ENCODE peak calls at places on chromosomes 4 and X, in seven cellular contexts. C is IMR-90, S is neuronal stem cell, F is mesendoderm, E is mesenchymal stem cell, D is H1, R is trophoblast cell. H is an unnamed sample.

GRCh38 chr4:72300126-72300525 is 268.3 kb downstream of the NPFFR2 start:
- DNase-seq in C (no peak), E (no peak), F (no peak), R (no peak), S (no peak), D (no peak), H (no peak)

GRCh38 chr4:102640669-102641068 is 120.1 kb downstream of the MANBA start:
- DNase-seq in C (peak; percentile 72), D (no peak), R (no peak), S (no peak), F (no peak), E (peak; percentile 30), H (no peak)

GRCh38 chrX:40468033-40468979 is 112.5 kb upstream of the ATP6AP2 start:
- DNase-seq in F (peak; percentile 76), R (peak; percentile 7), C (peak; percentile 5), S (no peak), E (peak; percentile 38), D (no peak), H (peak; percentile 76)

GRCh38 chrX:17542123-17542522 is 167.1 kb downstream of the NHS start:
- DNase-seq in E (no peak), D (no peak), R (no peak), C (no peak), S (no peak), F (no peak), H (no peak)

GRCh38 chr4:26344901-26345300 is 24.1 kb downstream of the RBPJ start:
- DNase-seq in R (no peak), C (no peak), F (no peak), D (no peak), E (no peak), S (no peak), H (no peak)

GRCh38 chr4:114694770-114695169 is 96.2 kb downstream of the UGT8 start:
- DNase-seq in F (peak; percentile 42), R (no peak), D (no peak), E (peak; percentile 38), C (peak; percentile 28), S (peak; percentile 26), H (no peak)

GRCh38 chrX:150449313-150449712 is 86.2 kb downstream of the MAMLD1 start:
- DNase-seq in D (no peak), S (no peak), E (no peak), R (no peak), F (no peak), C (no peak), H (no peak)

GRCh38 chr4:16670726-16671125 is 227.7 kb downstream of the LDB2 start:
- DNase-seq in R (no peak), F (no peak), C (no peak), D (no peak), E (no peak), S (no peak), H (no peak)

GRCh38 chr4:128322986-128323385 is 35.4 kb upstream of the PGRMC2 start:
- DNase-seq in R (peak; percentile 86), F (peak; percentile 96), C (peak; percentile 89), S (no peak), D (no peak), E (peak; percentile 53), H (no peak)

GRCh38 chrX:84724576-84724975 is 222.3 kb upstream of the HDX start:
- DNase-seq in E (no peak), S (no peak), F (peak; percentile 21), C (no peak), D (no peak), R (no peak), H (no peak)

GRCh38 chrX:63466690-63467089 is 115.6 kb upstream of the SPIN4 start:
- DNase-seq in E (no peak), F (no peak), R (no peak), D (no peak), C (no peak), S (no peak), H (no peak)

GRCh38 chr4:100948911-100949310 is 398.4 kb downstream of the PPP3CA start:
- DNase-seq in S (no peak), E (peak; percentile 4), F (no peak), R (no peak), C (no peak), D (no peak), H (no peak)

GRCh38 chrX:125826080-125826479 is 340.0 kb downstream of the DCAF12L2 start:
- DNase-seq in E (no peak), S (no peak), R (no peak), C (no peak), D (no peak), F (peak; percentile 18), H (no peak)

GRCh38 chrX:110992611-110993010 is 103.4 kb upstream of the PAK3 start:
- DNase-seq in D (no peak), C (peak; percentile 13), R (peak; percentile 4), S (peak; percentile 3), E (peak; percentile 8), F (peak; percentile 57), H (peak; percentile 67)

GRCh38 chrX:72180539-72180938 is 1.0 kb upstream of the PIN4 start:
- DNase-seq in F (no peak), D (no peak), C (no peak), S (no peak), R (no peak), E (no peak), H (no peak)

GRCh38 chr4:77044458-77045124 is 31.2 kb downstream of the CCNI start:
- DNase-seq in R (no peak), C (peak; percentile 80), D (no peak), E (peak; percentile 62), S (no peak), F (peak; percentile 32), H (no peak)

GRCh38 chrX:117147249-117147648 is 684.5 kb upstream of the CT83 start:
- DNase-seq in F (no peak), S (no peak), D (no peak), R (no peak), C (no peak), E (no peak), H (no peak)
- H3K4ac ChIP-seq in F (no peak overlapping the region), S (no peak overlapping the region), D (no peak overlapping the region), R (no peak overlapping the region), C (no peak overlapping the region), E (no peak overlapping the region), H (no peak overlapping the region)

GRCh38 chr4:2331519-2332200 is 69.8 kb upstream of the MXD4 start:
- DNase-seq in F (no peak), E (no peak), C (no peak), R (no peak), S (no peak), D (no peak), H (no peak)

GRCh38 chr4:2331043-2331420 is 69.1 kb upstream of the MXD4 start:
- DNase-seq in E (no peak), S (no peak), D (no peak), C (no peak), R (no peak), F (no peak), H (no peak)

GRCh38 chr4:2332201-2332975 is 70.5 kb upstream of the MXD4 start:
- DNase-seq in S (no peak), D (no peak), R (no peak), E (no peak), F (no peak), C (no peak), H (no peak)

GRCh38 chr4:2332976-2333319 is 71.0 kb upstream of the MXD4 start:
- DNase-seq in E (no peak), F (no peak), R (no peak), S (no peak), C (no peak), D (no peak), H (no peak)

DNA sequence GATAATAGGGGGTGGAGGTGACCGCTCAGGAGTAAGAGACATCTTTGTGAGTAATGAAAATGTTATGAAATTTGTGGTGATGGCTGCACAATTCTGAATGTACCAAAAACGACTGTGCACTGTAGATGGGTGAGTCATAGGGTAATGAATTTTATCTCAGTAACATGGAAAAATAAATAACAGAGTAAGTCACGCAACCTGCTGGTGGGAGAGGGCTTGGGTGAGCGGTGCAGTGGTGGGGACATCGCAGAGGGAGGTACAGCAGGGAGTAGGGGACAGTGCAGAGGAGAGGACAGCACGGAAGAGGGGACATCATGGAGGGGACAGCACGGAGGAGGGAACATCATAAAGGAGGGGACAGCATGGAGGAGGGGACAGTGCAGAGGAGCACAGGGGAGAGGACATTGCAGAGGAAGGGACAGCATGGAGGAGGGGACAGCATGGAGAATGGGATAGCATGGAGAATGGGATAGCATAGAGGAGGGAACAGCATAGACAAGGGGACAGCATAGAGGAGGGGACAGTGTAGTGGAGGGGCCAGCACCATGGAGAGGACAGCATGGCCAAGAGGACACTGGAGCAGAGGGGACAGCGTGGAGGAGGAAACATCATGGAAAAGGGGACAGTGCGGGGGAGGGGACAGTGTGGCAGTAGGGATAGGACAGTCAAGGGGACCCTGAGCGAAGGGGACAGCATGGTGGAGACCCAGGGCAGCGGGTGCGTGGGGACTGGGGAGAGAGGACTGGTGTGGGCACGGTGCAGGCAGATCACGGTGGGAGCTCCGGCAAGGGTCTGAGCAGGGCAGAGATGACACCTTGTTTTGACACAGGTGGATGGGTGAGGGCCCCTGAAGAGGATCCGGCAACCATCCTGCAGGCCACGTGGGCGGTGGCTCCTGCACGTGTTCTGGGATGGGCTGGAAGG is 68.5 kb upstream of the MXD4 start:
- DNase-seq in R (no peak), C (peak; percentile 95), E (peak; percentile 95), F (no peak), D (no peak), S (no peak), H (no peak)
- H3K27ac ChIP-seq in R (no peak overlapping the region), C (peak overlapping the region; percentile 40), E (no peak overlapping the region), F (no peak overlapping the region), D (no peak overlapping the region), S (no peak overlapping the region), H (no peak overlapping the region)

GRCh38 chr4:79526970-79527565 is 119.0 kb upstream of the GK2 start:
- DNase-seq in R (no peak), C (no peak), S (no peak), F (no peak), D (no peak), E (no peak), H (no peak)
- H3K4ac ChIP-seq in R (no peak overlapping the region), C (no peak overlapping the region), S (no peak overlapping the region), F (no peak overlapping the region), D (no peak overlapping the region), E (no peak overlapping the region), H (no peak overlapping the region)

DNA sequence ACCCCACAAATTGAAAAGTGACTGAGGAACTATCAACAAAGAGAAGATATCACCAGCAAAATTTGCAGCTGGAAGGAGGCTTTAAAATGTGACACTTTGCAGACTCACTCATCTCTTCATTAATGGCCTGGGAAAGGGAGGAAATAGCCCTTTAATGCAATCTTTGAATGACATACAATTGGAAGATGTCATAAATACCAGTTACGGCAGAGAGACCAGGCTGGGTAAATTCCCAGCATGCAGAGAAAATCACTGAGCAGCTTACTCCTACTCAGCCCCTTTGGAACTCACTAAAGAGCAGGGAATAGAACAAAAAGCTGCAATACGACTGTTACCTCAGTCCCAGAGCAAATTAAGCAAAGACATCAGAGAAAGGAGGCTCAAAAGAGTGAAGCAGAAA is 238.9 kb downstream of the HS3ST1 start:
- DNase-seq in S (no peak), R (peak; percentile 10), F (peak; percentile 48), D (no peak), C (no peak), E (no peak), H (no peak)
- H3K27ac ChIP-seq in S (no peak overlapping the region), R (peak overlapping the region; percentile 12), F (no peak overlapping the region), D (no peak overlapping the region), C (no peak overlapping the region), E (no peak overlapping the region), H (no peak overlapping the region)

GRCh38 chr4:139986621-139987510 is 167.1 kb downstream of the MAML3 start:
- DNase-seq in C (peak; percentile 28), S (no peak), F (no peak), R (peak; percentile 49), D (no peak), E (no peak), H (no peak)
- H3K4ac ChIP-seq in C (peak overlapping the region; percentile 7), S (no peak overlapping the region), F (no peak overlapping the region), R (no peak overlapping the region), D (no peak overlapping the region), E (no peak overlapping the region), H (no peak overlapping the region)

H was measured in H9.